ENCODE peak calls at places on chromosomes 3 and 15, in seven cellular contexts. K is left ventricle myocardium inferior, B is K562, V is IMR-90, A is Peyer's patch, X is iPS DF 6.9, U is cardiac muscle cell. I is an unnamed sample. For H3K4me1, the result is how much of the 10 kb centered on the place peaks cover.

GRCh38 chr15:71730277-71731144 is 79.8 kb upstream of the NR2E3 start:
- DNase-seq in K (peak), B (peak), V (peak), A (no peak), X (no peak), U (peak), I (peak)

GRCh38 chr15:68791431-68792283 is 29.0 kb downstream of the ANP32A start:
- DNase-seq in K (no peak), B (no peak), V (no peak), A (no peak), X (no peak), U (no peak), I (peak)

GRCh38 chr3:195896361-195897080 is 11.8 kb downstream of the TNK2 start:
- DNase-seq in K (peak), B (peak), V (peak), A (no peak), X (no peak), U (peak), I (no peak)

GRCh38 chr3:161851941-161852566 is 355.4 kb downstream of the OTOL1 start:
- DNase-seq in K (no peak), B (peak), V (peak), A (no peak), X (peak), U (peak), I (no peak)

GRCh38 chr3:110343945-110344344 is 727.7 kb upstream of the NECTIN3 start:
- DNase-seq in K (no peak), B (no peak), V (peak), A (no peak), X (no peak), U (peak), I (no peak)

GRCh38 chr15:51600114-51600513 is 22.5 kb downstream of the DMXL2 start:
- DNase-seq in K (no peak), B (no peak), V (peak), A (no peak), X (no peak), U (no peak), I (no peak)

GRCh38 chr3:142354076-142354475 is 93.8 kb downstream of the XRN1 start:
- DNase-seq in K (no peak), B (no peak), V (no peak), A (no peak), X (no peak), U (no peak), I (no peak)

GRCh38 chr15:74392402-74392876 is 25.0 kb upstream of the CYP11A1 start:
- DNase-seq in K (no peak), B (peak), V (peak), A (no peak), X (no peak), U (no peak), I (no peak)

GRCh38 chr3:41169038-41169437 is 30.3 kb upstream of the CTNNB1 start:
- DNase-seq in K (no peak), B (no peak), V (no peak), A (no peak), X (no peak), U (peak), I (no peak)

GRCh38 chr3:66211779-66212178 is 9.0 kb upstream of the SLC25A26 start:
- DNase-seq in K (no peak), B (no peak), V (no peak), A (no peak), X (no peak), U (no peak), I (no peak)

GRCh38 chr15:81097893-81098280 is 36.2 kb upstream of the CFAP161 start:
- DNase-seq in K (no peak), B (no peak), V (no peak), A (no peak), X (no peak), U (peak), I (no peak)

GRCh38 chr3:116233921-116234320 is 211.4 kb downstream of the LSAMP start:
- DNase-seq in K (no peak), B (no peak), V (no peak), A (no peak), X (no peak), U (no peak), I (no peak)

GRCh38 chr3:127612966-127613365 is 14.8 kb downstream of the MCM2 start:
- DNase-seq in K (no peak), B (no peak), V (no peak), A (no peak), X (no peak), U (peak), I (no peak)

GRCh38 chr3:122975163-122975923 is 52.2 kb downstream of the SEMA5B start:
- DNase-seq in K (no peak), B (no peak), V (peak), A (peak), X (no peak), U (peak), I (no peak)

GRCh38 chr3:171376125-171376947 is 83.9 kb downstream of the TNIK start:
- DNase-seq in K (no peak), B (no peak), V (peak), A (no peak), X (no peak), U (peak), I (no peak)

GRCh38 chr15:51939216-51939615 is 32.4 kb downstream of the LEO1 start:
- DNase-seq in K (no peak), B (no peak), V (no peak), A (no peak), X (no peak), U (no peak), I (no peak)

GRCh38 chr3:65636326-65636725 is 402.4 kb downstream of the MAGI1 start:
- DNase-seq in K (no peak), B (no peak), V (no peak), A (no peak), X (no peak), U (no peak), I (no peak)

GRCh38 chr15:40696228-40696627 is 1.3 kb downstream of the RAD51 start:
- DNase-seq in K (no peak), B (no peak), V (no peak), A (no peak), X (no peak), U (no peak), I (no peak)
- H3K4me3 ChIP-seq in K (no peak), B (peak), V (peak), A (peak), X (peak), U (peak), I (peak)

GRCh38 chr3:132549890-132550578 is 47.0 kb upstream of the ACKR4 start:
- DNase-seq in K (no peak), B (no peak), V (peak), A (no peak), X (no peak), U (peak), I (no peak)

GRCh38 chr3:132553811-132554210 is 43.3 kb upstream of the ACKR4 start:
- DNase-seq in K (no peak), B (no peak), V (no peak), A (no peak), X (no peak), U (no peak), I (no peak)

GRCh38 chr3:132554437-132554836 is 42.6 kb upstream of the ACKR4 start:
- DNase-seq in K (no peak), B (no peak), V (peak), A (no peak), X (no peak), U (peak), I (no peak)

GRCh38 chr3:132549169-132549568 is 47.9 kb upstream of the ACKR4 start:
- DNase-seq in K (no peak), B (no peak), V (no peak), A (no peak), X (no peak), U (no peak), I (no peak)

DNA sequence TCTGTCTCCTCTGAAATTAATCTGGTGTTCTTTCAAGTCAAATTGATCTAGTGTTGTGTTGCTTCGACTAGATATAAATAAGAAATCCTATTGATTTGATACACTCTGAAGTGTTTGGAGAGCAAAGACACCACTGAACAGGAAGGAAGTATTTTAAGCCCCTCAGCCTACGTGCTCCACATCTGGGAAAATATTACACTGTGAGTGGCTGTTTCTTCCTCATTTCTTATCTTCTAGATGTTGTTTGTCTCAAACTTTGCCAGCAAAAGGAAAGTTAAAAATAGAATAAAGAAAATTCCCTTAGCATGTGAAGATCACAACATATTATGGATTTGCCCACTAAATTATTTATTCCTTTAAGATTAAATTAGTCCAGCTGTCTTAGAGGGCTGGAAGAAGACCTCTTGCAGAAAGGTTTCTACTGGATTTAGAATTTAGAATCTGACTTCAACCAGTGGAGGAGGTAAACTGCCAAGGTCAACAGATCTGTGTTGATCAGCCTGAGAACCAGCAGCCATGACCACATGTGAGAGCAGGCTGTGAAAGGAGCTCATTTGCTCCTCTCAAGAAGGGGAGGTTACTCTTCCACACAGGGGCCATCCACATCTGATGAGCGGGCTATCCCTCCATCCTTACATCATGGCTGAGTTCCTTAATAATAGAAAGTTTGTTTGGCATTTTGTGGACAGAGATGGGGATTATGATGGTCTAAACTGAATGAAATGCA is 46.3 kb upstream of the ACKR4 start:
- DNase-seq in K (no peak), B (no peak), V (peak), A (no peak), X (no peak), U (no peak), I (no peak)
- H3K4me1 ChIP-seq in K (under half), B (under half), V (under half), A (under half), X (under half), U (under half), I (under half)

GRCh38 chr3:63976166-63976861 is 47.0 kb downstream of the PSMD6 start:
- DNase-seq in K (no peak), B (no peak), V (peak), A (no peak), X (no peak), U (peak), I (no peak)
- H3K27ac ChIP-seq in K (peak), B (no peak), V (no peak), A (peak), X (no peak), U (no peak), I (peak)

GRCh38 chr3:167653750-167654149 is at the start of gene WDR49:
- DNase-seq in K (no peak), B (no peak), V (no peak), A (no peak), X (peak), U (no peak), I (no peak)
- H3K4me3 ChIP-seq in K (no peak), B (no peak), V (no peak), A (no peak), X (no peak), U (no peak), I (no peak)

GRCh38 chr15:62922514-62922913 is 120.0 kb upstream of the TPM1 start:
- DNase-seq in K (no peak), B (no peak), V (no peak), A (no peak), X (no peak), U (no peak), I (no peak)
- H3K4me1 ChIP-seq in K (under half), B (under half), V (under half), A (under half), X (under half), U (under half), I (under half)